ENCODE peak calls at places on chromosome 21, in seven cellular contexts. One of them, this sample, is unnamed.

GRCh38 chr21:15669247-15669646 is 60.5 kb upstream of the USP25 start:
- DNase-seq in SW480: no peak
- DNase-seq in H9: no peak
- DNase-seq in EH: peak
- DNase-seq in Daoy: no peak
- DNase-seq in EL: peak
- DNase-seq in adrenal gland: no peak
- DNase-seq in this sample: no peak

GRCh38 chr21:36164427-36164784 is 7.8 kb downstream of the DOP1B start:
- DNase-seq in SW480: no peak
- DNase-seq in H9: no peak
- DNase-seq in EH: peak
- DNase-seq in Daoy: no peak
- DNase-seq in EL: no peak
- DNase-seq in adrenal gland: no peak
- DNase-seq in this sample: no peak

GRCh38 chr21:28252923-28253322 is 739.8 kb downstream of the LTN1 start:
- DNase-seq in SW480: no peak
- DNase-seq in H9: no peak
- DNase-seq in EH: peak
- DNase-seq in Daoy: no peak
- DNase-seq in EL: peak
- DNase-seq in adrenal gland: no peak
- DNase-seq in this sample: no peak

GRCh38 chr21:46100426-46100825 is 2.5 kb downstream of the COL6A2 start:
- DNase-seq in SW480: peak
- DNase-seq in H9: no peak
- DNase-seq in EH: peak
- DNase-seq in Daoy: peak
- DNase-seq in EL: peak
- DNase-seq in adrenal gland: no peak
- DNase-seq in this sample: no peak

GRCh38 chr21:43269981-43270670 is 101.3 kb downstream of the CRYAA start:
- DNase-seq in SW480: no peak
- DNase-seq in H9: no peak
- DNase-seq in EH: no peak
- DNase-seq in Daoy: no peak
- DNase-seq in EL: no peak
- DNase-seq in adrenal gland: no peak
- DNase-seq in this sample: no peak

GRCh38 chr21:33815153-33815707 is 100.4 kb downstream of the ATP5PO start:
- DNase-seq in SW480: no peak
- DNase-seq in H9: no peak
- DNase-seq in EH: no peak
- DNase-seq in Daoy: no peak
- DNase-seq in EL: no peak
- DNase-seq in adrenal gland: no peak
- DNase-seq in this sample: peak

GRCh38 chr21:37079211-37079824 is 6.3 kb downstream of the TTC3 start:
- DNase-seq in SW480: no peak
- DNase-seq in H9: no peak
- DNase-seq in EH: no peak
- DNase-seq in Daoy: no peak
- DNase-seq in EL: no peak
- DNase-seq in adrenal gland: no peak
- DNase-seq in this sample: no peak

GRCh38 chr21:45768011-45768740 is 124.7 kb downstream of the PCBP3 start:
- DNase-seq in SW480: no peak
- DNase-seq in H9: no peak
- DNase-seq in EH: no peak
- DNase-seq in Daoy: no peak
- DNase-seq in EL: no peak
- DNase-seq in adrenal gland: no peak
- DNase-seq in this sample: no peak

GRCh38 chr21:44461438-44462089 is 6.3 kb downstream of the LRRC3 start:
- DNase-seq in SW480: no peak
- DNase-seq in H9: peak
- DNase-seq in EH: no peak
- DNase-seq in Daoy: no peak
- DNase-seq in EL: peak
- DNase-seq in adrenal gland: no peak
- DNase-seq in this sample: no peak

This sample was measured in tibial artery.